ENCODE peak calls at places on chromosomes 3 and 15, in six cellular contexts. X is WERI-Rb-1, C is AG10803, Q is AG09309, H is fibroblast of mammary gland, G is GM12865. M is an unnamed sample.

GRCh38 chr3:8964436-8965370 is 1.4 kb upstream of the RAD18 start:
- DNase-seq in X (no peak), C (peak; percentile 77), Q (peak; percentile 70), H (peak; percentile 84), G (no peak), M (peak; percentile 72)

GRCh38 chr3:135736740-135737139 is 228.8 kb upstream of the PPP2R3A start:
- DNase-seq in X (peak; percentile 44), C (peak; percentile 17), Q (no peak), H (peak; percentile 45), G (peak; percentile 56), M (no peak)

GRCh38 chr15:64222573-64223361 is 59.9 kb upstream of the PPIB start:
- DNase-seq in X (no peak), C (no peak), Q (no peak), H (peak; percentile 35), G (no peak), M (no peak)

GRCh38 chr3:177835917-177836316 is 638.6 kb upstream of the TBL1XR1 start:
- DNase-seq in X (no peak), C (peak; percentile 97), Q (peak; percentile 45), H (peak; percentile 98), G (no peak), M (peak; percentile 87)

GRCh38 chr15:79168922-79169322 is 78.3 kb upstream of the RASGRF1 start:
- DNase-seq in X (no peak), C (no peak), Q (no peak), H (no peak), G (no peak), M (peak; percentile 64)

GRCh38 chr3:11661052-11661656 is 17.4 kb upstream of the VGLL4 start:
- DNase-seq in X (no peak), C (no peak), Q (no peak), H (no peak), G (no peak), M (peak; percentile 35)

GRCh38 chr3:63353383-63353782 is 75.3 kb downstream of the SYNPR start:
- DNase-seq in X (no peak), C (peak; percentile 66), Q (no peak), H (peak; percentile 82), G (no peak), M (peak; percentile 23)

GRCh38 chr3:179321585-179322322 is 1.1 kb upstream of the ZNF639 start:
- DNase-seq in X (peak; percentile 13), C (peak; percentile 52), Q (no peak), H (peak; percentile 72), G (peak; percentile 41), M (peak; percentile 72)

GRCh38 chr3:13108861-13109260 is 35.6 kb upstream of the IQSEC1 start:
- DNase-seq in X (peak; percentile 8), C (no peak), Q (no peak), H (no peak), G (no peak), M (no peak)

GRCh38 chr3:133895208-133896001 is at the start of gene RAB6B:
- DNase-seq in X (peak; percentile 25), C (peak; percentile 32), Q (no peak), H (peak; percentile 15), G (peak; percentile 21), M (peak; percentile 31)

GRCh38 chr15:75673426-75674247 is 25.9 kb downstream of the SNX33 start:
- DNase-seq in X (peak; percentile 73), C (peak; percentile 81), Q (no peak), H (peak; percentile 88), G (no peak), M (peak; percentile 88)

GRCh38 chr3:151009981-151010380 is 37.5 kb upstream of the CLRN1 start:
- DNase-seq in X (no peak), C (no peak), Q (no peak), H (peak; percentile 40), G (no peak), M (no peak)

GRCh38 chr15:66743703-66744536 is 41.9 kb downstream of the SMAD6 start:
- DNase-seq in X (no peak), C (peak; percentile 77), Q (no peak), H (no peak), G (no peak), M (peak; percentile 53)

GRCh38 chr3:10354373-10355015 is 33.6 kb upstream of the SEC13 start:
- DNase-seq in X (peak; percentile 72), C (peak; percentile 13), Q (no peak), H (peak; percentile 18), G (no peak), M (no peak)

GRCh38 chr3:49779378-49780079 is 6.8 kb downstream of the IP6K1 start:
- DNase-seq in X (no peak), C (peak; percentile 17), Q (no peak), H (no peak), G (no peak), M (no peak)
- H3K4me3 ChIP-seq in X (no peak overlapping the region), C (no peak overlapping the region), Q (no peak overlapping the region), H (no peak overlapping the region), G (no peak overlapping the region), M (no peak overlapping the region)

GRCh38 chr3:50610992-50611463 is 546 bp downstream of the CISH start:
- DNase-seq in X (no peak), C (no peak), Q (no peak), H (no peak), G (no peak), M (no peak)

GRCh38 chr3:50610181-50610971 is 1.2 kb downstream of the CISH start:
- DNase-seq in X (no peak), C (no peak), Q (no peak), H (no peak), G (no peak), M (no peak)

GRCh38 chr3:50612973-50613851 is 1.6 kb upstream of the CISH start:
- DNase-seq in X (no peak), C (no peak), Q (no peak), H (no peak), G (no peak), M (no peak)

GRCh38 chr3:50612234-50612972 is 829 bp upstream of the CISH start:
- DNase-seq in X (peak; percentile 35), C (no peak), Q (no peak), H (no peak), G (no peak), M (no peak)

DNA sequence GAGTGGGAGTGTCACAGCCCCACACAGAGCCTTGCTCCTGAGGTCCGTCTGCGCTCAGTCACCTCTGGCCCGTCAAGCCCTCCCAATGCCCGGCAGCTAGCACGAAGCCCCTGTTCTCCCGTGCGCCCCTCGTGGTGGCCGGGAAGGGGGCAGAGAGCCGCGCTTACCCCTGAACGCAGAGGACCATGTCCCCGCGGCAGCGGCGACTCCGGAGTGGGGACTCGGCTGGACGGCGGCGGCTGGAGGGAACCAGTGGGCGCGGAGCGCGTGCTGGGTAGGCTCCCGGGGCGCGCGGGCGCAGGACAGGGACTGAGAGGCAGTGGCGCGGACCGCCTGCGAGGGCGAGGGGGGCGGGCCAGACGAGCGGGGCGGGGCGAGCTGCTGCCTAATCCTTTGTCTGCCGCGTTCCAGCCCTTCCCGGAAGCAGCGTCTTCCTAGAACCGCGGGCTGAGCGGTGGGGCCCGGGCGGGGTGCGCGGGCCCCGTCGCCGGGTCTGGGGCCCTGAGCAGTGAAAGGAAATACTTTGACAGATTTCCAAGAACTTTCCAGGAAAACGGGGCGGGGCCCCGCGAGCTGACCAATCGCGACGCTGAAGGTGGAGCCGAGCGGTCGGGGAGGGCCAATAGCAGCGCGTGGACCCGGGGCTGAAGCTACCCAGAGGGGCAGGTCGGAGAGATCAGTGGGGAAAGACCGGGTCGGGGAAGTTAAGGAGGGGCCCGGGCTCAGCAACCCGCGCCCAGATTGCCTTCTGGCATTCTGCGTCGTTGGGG is at the start of gene CISH:
- DNase-seq in X (peak; percentile 97), C (peak; percentile 87), Q (peak; percentile 60), H (peak; percentile 90), G (peak; percentile 87), M (peak; percentile 97)
- TF ChIP-seq CTCF in X (peak; percentile 56), C (peak; percentile 40), Q (peak; percentile 39), H (peak; percentile 29), G (peak; percentile 65), M (peak; percentile 33)

GRCh38 chr3:197733042-197733441 is 3.7 kb downstream of the RUBCN start:
- DNase-seq in X (no peak), C (no peak), Q (no peak), H (no peak), G (no peak), M (no peak)

GRCh38 chr3:197734667-197735318 is 1.9 kb downstream of the RUBCN start:
- DNase-seq in X (no peak), C (no peak), Q (no peak), H (no peak), G (peak; percentile 90), M (no peak)

GRCh38 chr3:197736010-197736490 is 654 bp downstream of the RUBCN start:
- DNase-seq in X (peak; percentile 18), C (peak; percentile 22), Q (no peak), H (no peak), G (peak; percentile 81), M (no peak)

DNA sequence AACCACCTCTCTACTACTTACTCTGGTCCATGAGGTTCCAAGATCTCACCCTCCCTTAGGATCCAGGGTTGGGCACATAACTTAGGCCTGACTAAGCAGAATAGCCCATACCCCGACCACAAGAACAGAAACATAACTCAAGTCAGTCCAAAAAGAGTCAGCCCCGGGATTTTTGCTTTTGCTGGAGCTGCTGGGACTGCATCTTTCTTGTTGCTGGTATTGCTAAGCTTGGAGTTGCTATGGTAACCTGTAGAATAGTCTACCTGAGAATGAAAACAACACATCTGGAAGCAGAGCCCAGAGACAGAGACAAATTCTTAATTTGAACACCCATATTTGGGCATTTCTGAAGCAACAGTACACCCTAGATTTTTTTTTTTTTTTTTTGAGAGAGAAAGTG is 6.5 kb downstream of the RUBCN start:
- DNase-seq in X (no peak), C (peak; percentile 85), Q (peak; percentile 44), H (peak; percentile 89), G (peak; percentile 70), M (peak; percentile 66)
- H3K4me3 ChIP-seq in X (no peak overlapping the region), C (no peak overlapping the region), Q (no peak overlapping the region), H (no peak overlapping the region), G (no peak overlapping the region), M (no peak overlapping the region)

GRCh38 chr3:50675179-50676030 is 678 bp downstream of the DOCK3 start:
- DNase-seq in X (peak; percentile 79), C (no peak), Q (no peak), H (no peak), G (no peak), M (no peak)
- TF ChIP-seq CTCF in X (peak; percentile 70), C (no peak), Q (no peak), H (no peak), G (peak; percentile 37), M (no peak)

DNA sequence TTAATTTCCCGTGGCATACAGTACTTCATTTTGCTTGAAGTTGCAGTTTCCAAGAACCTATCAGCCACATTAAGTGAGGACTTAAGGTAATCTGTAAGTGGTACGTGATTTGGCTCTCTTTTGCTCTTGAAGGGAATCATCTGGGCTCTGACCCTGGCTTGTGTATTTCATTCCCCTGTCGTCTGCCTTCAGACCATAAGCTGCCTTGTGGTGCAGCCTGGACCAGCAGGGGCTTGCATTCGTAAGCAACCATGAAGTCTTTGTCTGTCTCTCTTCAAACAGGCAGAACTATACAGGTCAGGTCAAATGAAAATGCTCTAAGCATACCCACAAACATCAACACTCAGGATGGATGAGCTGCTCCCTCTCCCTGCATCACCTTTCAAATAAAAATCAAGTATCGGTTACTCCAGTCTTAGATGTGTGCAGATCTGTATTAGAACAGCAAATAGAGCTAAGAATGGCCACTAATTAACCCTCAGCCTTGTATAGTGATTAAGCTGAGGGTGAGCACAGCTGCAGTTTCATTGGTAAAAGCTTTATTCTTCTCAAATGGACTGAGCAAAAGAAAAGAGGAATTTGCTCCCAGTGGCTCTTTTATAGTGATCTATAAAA is 268.6 kb upstream of the UBE2E1 start:
- DNase-seq in X (peak; percentile 38), C (no peak), Q (no peak), H (no peak), G (no peak), M (no peak)
- H3K4me3 ChIP-seq in X (no peak overlapping the region), C (no peak overlapping the region), Q (no peak overlapping the region), H (no peak overlapping the region), G (no peak overlapping the region), M (no peak overlapping the region)